ENCODE peak calls at places on chromosomes 7 and 10, in five cellular contexts. One of them, this sample, is unnamed.

GRCh38 chr10:17001961-17002749 is 127.5 kb downstream of the CUBN start:
- DNase-seq in EL: peak
- DNase-seq in T1000: no peak
- DNase-seq in endodermal cell: peak
- DNase-seq in tibial artery: peak
- DNase-seq in this sample: no peak

GRCh38 chr7:142884285-142884637 is 1.3 kb downstream of the TRPV6 start:
- DNase-seq in EL: no peak
- DNase-seq in endodermal cell: peak
- DNase-seq in tibial artery: peak
- DNase-seq in T1000: no peak
- DNase-seq in this sample: no peak

GRCh38 chr10:3720228-3721019 is 64.6 kb downstream of the KLF6 start:
- DNase-seq in tibial artery: peak
- DNase-seq in endodermal cell: no peak
- DNase-seq in EL: peak
- DNase-seq in T1000: no peak
- DNase-seq in this sample: peak

GRCh38 chr10:125983161-125983560 is 86.8 kb downstream of the FANK1 start:
- DNase-seq in T1000: no peak
- DNase-seq in tibial artery: no peak
- DNase-seq in endodermal cell: no peak
- DNase-seq in EL: no peak
- DNase-seq in this sample: no peak

GRCh38 chr10:103474077-103474476 is 5.0 kb downstream of the CALHM3 start:
- DNase-seq in T1000: no peak
- DNase-seq in EL: no peak
- DNase-seq in endodermal cell: no peak
- DNase-seq in tibial artery: no peak
- DNase-seq in this sample: no peak

GRCh38 chr10:71587941-71588573 is 131.5 kb downstream of the C10orf105 start:
- DNase-seq in endodermal cell: no peak
- DNase-seq in tibial artery: no peak
- DNase-seq in EL: no peak
- DNase-seq in T1000: no peak
- DNase-seq in this sample: no peak

GRCh38 chr7:95055295-95055694 is 147.9 kb downstream of the PPP1R9A start:
- DNase-seq in T1000: no peak
- DNase-seq in tibial artery: no peak
- DNase-seq in EL: no peak
- DNase-seq in endodermal cell: no peak
- DNase-seq in this sample: no peak

GRCh38 chr10:97034958-97035769 is 150.6 kb downstream of the SLIT1 start:
- DNase-seq in tibial artery: no peak
- DNase-seq in T1000: no peak
- DNase-seq in EL: no peak
- DNase-seq in endodermal cell: no peak
- DNase-seq in this sample: no peak

GRCh38 chr7:85483205-85483604 is 296.3 kb upstream of the SEMA3D start:
- DNase-seq in EL: peak
- DNase-seq in tibial artery: no peak
- DNase-seq in T1000: no peak
- DNase-seq in endodermal cell: no peak
- DNase-seq in this sample: no peak

GRCh38 chr10:31694929-31695837 is 233.4 kb downstream of the ARHGAP12 start:
- DNase-seq in EL: no peak
- DNase-seq in tibial artery: no peak
- DNase-seq in endodermal cell: no peak
- DNase-seq in T1000: no peak
- DNase-seq in this sample: no peak

GRCh38 chr7:36279251-36279925 is 110.3 kb upstream of the ANLN start:
- DNase-seq in tibial artery: no peak
- DNase-seq in endodermal cell: no peak
- DNase-seq in T1000: no peak
- DNase-seq in EL: no peak
- DNase-seq in this sample: no peak

GRCh38 chr10:116287906-116288501 is 15.0 kb upstream of the GFRA1 start:
- DNase-seq in EL: peak
- DNase-seq in T1000: peak
- DNase-seq in tibial artery: no peak
- DNase-seq in endodermal cell: peak
- DNase-seq in this sample: no peak

GRCh38 chr7:149500201-149500600 is 2.6 kb upstream of the ZNF746 start:
- DNase-seq in tibial artery: no peak
- DNase-seq in EL: no peak
- DNase-seq in T1000: no peak
- DNase-seq in endodermal cell: no peak
- DNase-seq in this sample: no peak

GRCh38 chr10:127797339-127797738 is 60.4 kb downstream of the FOXI2 start:
- DNase-seq in endodermal cell: no peak
- DNase-seq in tibial artery: no peak
- DNase-seq in T1000: no peak
- DNase-seq in EL: peak
- DNase-seq in this sample: no peak

GRCh38 chr7:91239171-91239604 is 25.0 kb upstream of the FZD1 start:
- DNase-seq in EL: peak
- DNase-seq in T1000: no peak
- DNase-seq in tibial artery: no peak
- DNase-seq in endodermal cell: no peak
- DNase-seq in this sample: no peak

GRCh38 chr7:134514663-134515062 is 12.7 kb upstream of the AKR1B10 start:
- DNase-seq in tibial artery: no peak
- DNase-seq in endodermal cell: no peak
- DNase-seq in T1000: peak
- DNase-seq in EL: peak
- DNase-seq in this sample: no peak

GRCh38 chr7:35657125-35657524 is 37.8 kb downstream of the HERPUD2 start:
- DNase-seq in endodermal cell: no peak
- DNase-seq in EL: no peak
- DNase-seq in tibial artery: no peak
- DNase-seq in T1000: no peak
- DNase-seq in this sample: no peak

GRCh38 chr7:80583901-80584300 is 54.5 kb upstream of the CD36 start:
- DNase-seq in endodermal cell: no peak
- DNase-seq in EL: no peak
- DNase-seq in T1000: no peak
- DNase-seq in tibial artery: no peak
- DNase-seq in this sample: no peak

GRCh38 chr10:7832060-7832459 is 13.8 kb downstream of the TAF3 start:
- DNase-seq in T1000: no peak
- DNase-seq in EL: no peak
- DNase-seq in endodermal cell: no peak
- DNase-seq in tibial artery: no peak
- DNase-seq in this sample: no peak

GRCh38 chr7:121159553-121159952 is 169.2 kb upstream of the WNT16 start:
- DNase-seq in tibial artery: no peak
- DNase-seq in T1000: no peak
- DNase-seq in EL: no peak
- DNase-seq in endodermal cell: no peak
- DNase-seq in this sample: no peak

GRCh38 chr10:60849217-60849616 is 70.9 kb downstream of the CDK1 start:
- DNase-seq in EL: no peak
- DNase-seq in endodermal cell: no peak
- DNase-seq in T1000: no peak
- DNase-seq in tibial artery: no peak
- DNase-seq in this sample: no peak

GRCh38 chr10:119283818-119284217 is 76.4 kb downstream of the GRK5 start:
- DNase-seq in tibial artery: no peak
- DNase-seq in endodermal cell: no peak
- DNase-seq in EL: no peak
- DNase-seq in T1000: no peak
- DNase-seq in this sample: no peak

GRCh38 chr10:5951167-5951711 is 26.1 kb downstream of the IL15RA start:
- DNase-seq in EL: peak
- DNase-seq in tibial artery: peak
- DNase-seq in endodermal cell: peak
- DNase-seq in T1000: no peak
- DNase-seq in this sample: peak

GRCh38 chr7:85185355-85186082 is 1.3 kb downstream of the SEMA3D start:
- DNase-seq in endodermal cell: peak
- DNase-seq in EL: peak
- DNase-seq in T1000: peak
- DNase-seq in tibial artery: peak
- DNase-seq in this sample: no peak

GRCh38 chr10:113073549-113074189 is 123.6 kb downstream of the TCF7L2 start:
- DNase-seq in tibial artery: peak
- DNase-seq in endodermal cell: peak
- DNase-seq in T1000: peak
- DNase-seq in EL: peak
- DNase-seq in this sample: peak

GRCh38 chr10:21334891-21335696 is 190.4 kb downstream of the SKIDA1 start:
- DNase-seq in endodermal cell: peak
- DNase-seq in tibial artery: peak
- DNase-seq in EL: peak
- DNase-seq in T1000: peak
- DNase-seq in this sample: peak

GRCh38 chr7:27097686-27098492 is 2.1 kb upstream of the HOXA1 start:
- DNase-seq in T1000: no peak
- DNase-seq in EL: no peak
- DNase-seq in tibial artery: no peak
- DNase-seq in endodermal cell: peak
- DNase-seq in this sample: no peak

GRCh38 chr7:84070101-84070500 is 124.5 kb downstream of the SEMA3A start:
- DNase-seq in T1000: no peak
- DNase-seq in tibial artery: no peak
- DNase-seq in endodermal cell: no peak
- DNase-seq in EL: no peak
- DNase-seq in this sample: no peak

GRCh38 chr7:1257221-1257620 is 24.5 kb downstream of the UNCX start:
- DNase-seq in tibial artery: no peak
- DNase-seq in endodermal cell: no peak
- DNase-seq in EL: no peak
- DNase-seq in T1000: no peak
- DNase-seq in this sample: no peak

GRCh38 chr10:32961892-32962369 is 3.9 kb upstream of the ITGB1 start:
- DNase-seq in T1000: no peak
- DNase-seq in EL: peak
- DNase-seq in endodermal cell: no peak
- DNase-seq in tibial artery: no peak
- DNase-seq in this sample: no peak

GRCh38 chr7:102232686-102233286 is 53.9 kb upstream of the SH2B2 start:
- DNase-seq in EL: no peak
- DNase-seq in T1000: no peak
- DNase-seq in endodermal cell: no peak
- DNase-seq in tibial artery: no peak
- DNase-seq in this sample: no peak

GRCh38 chr10:49263591-49263990 is 35.4 kb upstream of the C10orf71 start:
- DNase-seq in tibial artery: no peak
- DNase-seq in T1000: no peak
- DNase-seq in EL: no peak
- DNase-seq in endodermal cell: no peak
- DNase-seq in this sample: no peak

GRCh38 chr7:51455948-51456347 is 139.3 kb upstream of the COBL start:
- DNase-seq in T1000: no peak
- DNase-seq in endodermal cell: peak
- DNase-seq in EL: no peak
- DNase-seq in tibial artery: no peak
- DNase-seq in this sample: no peak

GRCh38 chr7:132221356-132221755 is 354.9 kb downstream of the PLXNA4 start:
- DNase-seq in T1000: no peak
- DNase-seq in EL: no peak
- DNase-seq in endodermal cell: no peak
- DNase-seq in tibial artery: no peak
- DNase-seq in this sample: no peak

GRCh38 chr7:50153141-50153540 is 60.1 kb upstream of the ZPBP start:
- DNase-seq in EL: no peak
- DNase-seq in tibial artery: no peak
- DNase-seq in endodermal cell: no peak
- DNase-seq in T1000: no peak
- DNase-seq in this sample: no peak

GRCh38 chr7:47474937-47475879 is 106.7 kb downstream of the TNS3 start:
- DNase-seq in EL: peak
- DNase-seq in tibial artery: peak
- DNase-seq in endodermal cell: peak
- DNase-seq in T1000: peak
- DNase-seq in this sample: peak

GRCh38 chr10:784759-785538 is 95.5 kb upstream of the DIP2C start:
- DNase-seq in EL: peak
- DNase-seq in endodermal cell: peak
- DNase-seq in tibial artery: peak
- DNase-seq in T1000: peak
- DNase-seq in this sample: no peak

GRCh38 chr7:121872831-121873764 is at the start of gene PTPRZ1:
- DNase-seq in EL: peak
- DNase-seq in tibial artery: no peak
- DNase-seq in T1000: no peak
- DNase-seq in endodermal cell: peak
- DNase-seq in this sample: no peak

GRCh38 chr7:116786791-116787443 is 75.5 kb upstream of the CAPZA2 start:
- DNase-seq in tibial artery: no peak
- DNase-seq in endodermal cell: peak
- DNase-seq in EL: peak
- DNase-seq in T1000: no peak
- DNase-seq in this sample: no peak

GRCh38 chr10:71604324-71605018 is 115.1 kb downstream of the C10orf105 start:
- DNase-seq in EL: peak
- DNase-seq in endodermal cell: no peak
- DNase-seq in tibial artery: no peak
- DNase-seq in T1000: no peak
- DNase-seq in this sample: no peak

This sample was measured in keratinocyte.